ENCODE peak calls at places on chromosomes 1 and 21, in nine cellular contexts. Q is stomach, E is tibial nerve, W is transverse colon, D is A549, U is H1, G is upper lobe of left lung, K is sigmoid colon, V is ovary. A is an unnamed sample.

GRCh38 chr1:206635983-206636354 is 633 bp downstream of the DYRK3 start:
- DNase-seq in Q (no peak), E (no peak), W (no peak), D (no peak), U (no peak), G (no peak), K (no peak), V (no peak), A (no peak)

GRCh38 chr1:184037849-184038591 is 492 bp upstream of the COLGALT2 start:
- DNase-seq in Q (no peak), E (no peak), W (no peak), D (no peak), U (no peak), G (no peak), K (no peak), V (no peak), A (no peak)

GRCh38 chr1:179089827-179090482 is 8.1 kb downstream of the TOR3A start:
- DNase-seq in Q (no peak), E (no peak), W (no peak), D (no peak), U (no peak), G (no peak), K (no peak), V (no peak), A (no peak)

GRCh38 chr1:2271134-2271785 is 43.1 kb downstream of the SKI start:
- DNase-seq in Q (no peak), E (no peak), W (no peak), D (no peak), U (no peak), G (no peak), K (no peak), V (no peak), A (no peak)

GRCh38 chr1:202964755-202965440 is 2.2 kb downstream of the CYB5R1 start:
- DNase-seq in Q (peak; percentile 75), E (no peak), W (no peak), D (no peak), U (no peak), G (no peak), K (no peak), V (no peak), A (no peak)

GRCh38 chr1:85623061-85623471 is 42.5 kb downstream of the CCN1 start:
- DNase-seq in Q (no peak), E (no peak), W (no peak), D (no peak), U (no peak), G (no peak), K (no peak), V (no peak), A (no peak)

GRCh38 chr1:86520789-86521521 is 25.9 kb upstream of the CLCA4 start:
- DNase-seq in Q (no peak), E (no peak), W (peak; percentile 51), D (no peak), U (no peak), G (no peak), K (no peak), V (no peak), A (no peak)

GRCh38 chr1:193537266-193538003 is 351.0 kb upstream of the B3GALT2 start:
- DNase-seq in Q (no peak), E (no peak), W (peak; percentile 54), D (no peak), U (no peak), G (no peak), K (no peak), V (no peak), A (no peak)

GRCh38 chr1:2389644-2390043 is 1.7 kb downstream of the MORN1 start:
- DNase-seq in Q (no peak), E (no peak), W (no peak), D (no peak), U (no peak), G (no peak), K (no peak), V (no peak), A (no peak)

GRCh38 chr1:155136728-155137127 is 1.1 kb downstream of the SLC50A1 start:
- DNase-seq in Q (no peak), E (no peak), W (peak; percentile 57), D (no peak), U (peak; percentile 52), G (no peak), K (no peak), V (no peak), A (no peak)

DNA sequence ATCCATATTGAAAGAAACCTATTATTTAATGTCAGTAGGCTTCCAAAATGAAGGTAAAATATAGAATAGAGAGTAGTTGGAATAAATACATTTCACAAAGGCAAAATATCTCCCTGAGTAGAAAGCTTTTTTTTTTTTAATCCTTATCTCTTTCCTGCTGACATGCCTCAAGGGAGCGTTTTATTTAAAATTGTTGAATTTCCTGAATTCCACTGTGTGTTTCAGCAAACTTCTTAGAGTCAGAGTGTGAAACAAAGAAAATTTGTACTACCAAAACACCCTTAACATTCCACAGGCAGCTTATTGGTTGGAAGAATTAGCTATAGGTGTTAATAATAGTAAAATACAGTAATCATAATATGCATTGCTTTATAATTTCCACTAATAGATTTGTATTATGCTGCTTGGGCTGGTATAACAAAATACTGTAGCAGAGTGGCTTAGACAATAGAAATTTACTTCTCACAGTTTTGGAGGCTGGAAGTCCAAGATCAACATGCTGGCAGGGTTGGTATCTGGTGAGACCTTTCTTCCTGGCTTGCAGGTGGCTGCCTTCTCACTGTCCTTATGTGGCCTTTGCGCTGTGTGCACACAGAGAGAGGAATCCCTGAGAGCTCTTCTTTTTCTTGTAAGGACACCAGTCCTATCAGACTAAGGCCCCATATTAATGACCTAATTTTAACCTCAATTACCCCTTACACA is 468.4 kb upstream of the C1orf87 start:
- DNase-seq in Q (no peak), E (no peak), W (no peak), D (no peak), U (no peak), G (no peak), K (no peak), V (no peak), A (no peak)
- TF ChIP-seq EP300 in Q (no peak), E (no peak), W (no peak), D (no peak), U (no peak), G (no peak), K (no peak), V (no peak), A (no peak)

GRCh38 chr21:45295576-45296365 is 8.1 kb upstream of the POFUT2 start:
- DNase-seq in Q (peak; percentile 20), E (peak; percentile 10), W (peak; percentile 26), D (no peak), U (no peak), G (no peak), K (peak; percentile 90), V (peak; percentile 28), A (no peak)

GRCh38 chr21:45296638-45297037 is 8.9 kb upstream of the POFUT2 start:
- DNase-seq in Q (no peak), E (no peak), W (peak; percentile 3), D (no peak), U (no peak), G (no peak), K (peak; percentile 40), V (no peak), A (no peak)

GRCh38 chr21:45293726-45294401 is 6.2 kb upstream of the POFUT2 start:
- DNase-seq in Q (peak; percentile 24), E (peak; percentile 13), W (no peak), D (no peak), U (peak; percentile 39), G (peak; percentile 73), K (peak; percentile 82), V (peak; percentile 64), A (peak; percentile 67)

GRCh38 chr21:45293214-45293725 is 5.6 kb upstream of the POFUT2 start:
- DNase-seq in Q (peak; percentile 22), E (peak; percentile 17), W (no peak), D (no peak), U (peak; percentile 48), G (no peak), K (peak; percentile 79), V (peak; percentile 43), A (peak; percentile 73)

DNA sequence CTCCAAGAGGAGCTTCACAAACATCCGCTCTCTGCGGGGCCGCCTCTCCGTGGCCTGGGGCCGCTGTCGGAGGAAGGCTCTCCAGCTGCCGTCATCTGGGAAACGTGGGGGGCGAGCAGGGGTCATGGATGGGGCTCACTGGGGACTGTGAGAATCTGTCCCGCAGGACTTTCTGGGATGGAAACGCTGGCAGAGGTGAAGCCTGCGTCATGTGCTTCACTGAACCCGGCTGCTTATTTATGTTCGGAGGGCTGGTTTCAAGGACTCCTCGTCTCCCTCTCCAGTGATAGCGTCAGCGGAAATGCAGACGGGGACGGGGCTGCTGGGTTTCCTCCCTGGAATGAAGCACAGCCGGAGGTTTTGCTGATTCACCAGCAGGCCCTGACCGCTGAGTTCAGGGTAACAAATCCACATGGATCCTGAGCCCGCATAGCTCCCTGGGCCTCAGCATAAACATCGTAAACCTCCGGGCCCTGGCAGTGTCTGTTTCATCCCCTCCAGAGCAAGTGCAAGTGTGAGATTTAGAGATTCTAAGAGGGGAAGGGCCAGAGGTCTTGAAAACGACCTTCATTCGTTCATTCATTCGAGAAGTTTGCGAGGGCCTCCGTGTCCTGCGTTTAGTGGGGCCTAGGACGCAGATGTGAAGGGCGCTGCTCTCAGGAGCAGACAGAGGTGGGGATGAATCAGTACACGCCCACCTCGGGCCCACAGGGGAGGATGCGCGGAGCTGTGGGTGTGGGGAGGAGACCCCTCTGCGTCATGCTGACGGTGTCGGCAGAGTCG is 7.0 kb upstream of the POFUT2 start:
- DNase-seq in Q (peak; percentile 54), E (peak; percentile 62), W (peak; percentile 78), D (no peak), U (peak; percentile 62), G (peak; percentile 88), K (peak; percentile 99), V (peak; percentile 97), A (peak; percentile 87)
- H3K27ac ChIP-seq in Q (peak overlapping the region; percentile 88), E (peak overlapping the region; percentile 87), W (peak overlapping the region; percentile 91), D (no peak overlapping the region), U (no peak overlapping the region), G (peak overlapping the region; percentile 91), K (peak overlapping the region; percentile 98), V (peak overlapping the region; percentile 97), A (peak overlapping the region; percentile 84)

DNA sequence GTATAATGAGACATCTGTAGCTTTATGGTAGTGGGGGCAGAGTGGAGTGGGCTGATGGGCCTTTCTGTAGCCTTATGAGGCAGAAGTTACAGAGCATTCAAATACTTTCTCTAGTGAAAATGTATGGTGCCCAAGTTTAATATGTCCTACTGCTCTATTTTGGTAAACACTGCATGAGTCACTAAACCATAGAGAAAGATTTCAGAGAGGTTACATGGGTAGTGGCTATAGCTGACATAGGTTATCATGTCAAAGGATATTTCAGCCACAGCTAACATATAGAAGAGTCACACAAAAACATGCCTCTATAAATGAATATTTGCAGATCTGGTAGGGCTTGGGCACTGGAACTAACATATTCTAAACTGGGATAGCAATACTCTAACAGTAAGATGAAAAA is 212.4 kb upstream of the USP25 start:
- DNase-seq in Q (no peak), E (no peak), W (no peak), D (no peak), U (no peak), G (no peak), K (no peak), V (no peak), A (no peak)
- H3K9me3 ChIP-seq in Q (no peaks in the 10 kb centered on the region), E (no peaks in the 10 kb centered on the region), W (no peaks in the 10 kb centered on the region), D (no peaks in the 10 kb centered on the region), U (peaks cover 4% of the 10 kb centered on the region), G (no peaks in the 10 kb centered on the region), K (no peaks in the 10 kb centered on the region), V (no peaks in the 10 kb centered on the region), A (no peaks in the 10 kb centered on the region)

DNA sequence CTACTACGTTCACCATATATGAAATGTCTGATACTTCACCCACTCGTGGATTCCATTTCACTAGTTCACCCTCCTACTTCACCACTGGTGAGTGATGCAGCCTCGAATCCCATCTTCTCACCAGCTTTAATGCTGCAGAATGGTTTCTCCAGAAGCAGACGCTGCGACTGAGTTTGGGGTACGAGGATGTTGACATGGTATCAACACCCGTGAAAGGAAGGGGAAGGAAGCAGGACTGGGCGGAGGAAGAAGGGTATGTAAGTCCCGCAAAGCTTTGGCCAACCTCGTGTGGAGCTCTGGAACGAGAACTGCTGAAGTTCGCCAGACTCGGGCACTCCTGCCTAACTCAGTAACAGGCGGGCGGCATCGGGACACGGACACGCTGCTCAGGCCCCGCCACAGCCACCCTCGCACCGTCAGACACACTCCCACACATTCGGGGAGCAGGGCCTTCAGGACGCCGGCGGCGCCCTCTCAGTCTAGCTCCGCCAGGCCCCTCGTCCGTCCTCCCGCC is 833 bp upstream of the DIP2A start:
- DNase-seq in Q (peak; percentile 30), E (no peak), W (peak; percentile 37), D (peak; percentile 30), U (no peak), G (no peak), K (peak; percentile 77), V (peak; percentile 28), A (peak; percentile 81)
- TF ChIP-seq EP300 in Q (no peak), E (no peak), W (no peak), D (no peak), U (no peak), G (no peak), K (no peak), V (no peak), A (no peak)